ENCODE peak calls at places on chromosomes 4 and X, in four cellular contexts. L is left kidney; C is stimulated activated CD4-positive, alpha-beta T cell treated with anti-CD3 and anti-CD28 coated beads, Interleukin-2, amount 100 ng/mL, for 48 hours; A is lower leg skin. W is an unnamed sample.

GRCh38 chr4:94084155-94084554 is 123.5 kb upstream of the SMARCAD1 start:
- DNase-seq in L (no peak), C (no peak), A (no peak), W (no peak)

GRCh38 chrX:122972604-122973003 is 211.5 kb upstream of the GRIA3 start:
- DNase-seq in L (no peak), C (no peak), A (no peak), W (no peak)

GRCh38 chrX:5537098-5537497 is 691.6 kb downstream of the NLGN4X start:
- DNase-seq in L (no peak), C (no peak), A (no peak), W (no peak)

GRCh38 chr4:153538408-153539057 is 72.4 kb downstream of the TMEM131L start:
- DNase-seq in L (peak), C (no peak), A (no peak), W (no peak)

GRCh38 chrX:44055638-44056037 is 82.4 kb upstream of the NDP start:
- DNase-seq in L (no peak), C (no peak), A (no peak), W (no peak)

GRCh38 chr4:87093443-87094123 is 126.8 kb downstream of the KLHL8 start:
- DNase-seq in L (peak), C (peak), A (no peak), W (peak)

GRCh38 chrX:134936542-134936941 is 54.2 kb upstream of the SMIM10 start:
- DNase-seq in L (no peak), C (no peak), A (no peak), W (no peak)

GRCh38 chr4:154234576-154234975 is 257.0 kb downstream of the DCHS2 start:
- DNase-seq in L (no peak), C (no peak), A (no peak), W (no peak)

GRCh38 chr4:1327526-1328266 is 19.3 kb upstream of the UVSSA start:
- DNase-seq in L (no peak), C (no peak), A (no peak), W (no peak)

GRCh38 chr4:158371158-158371557 is 150.5 kb upstream of the RXFP1 start:
- DNase-seq in L (no peak), C (no peak), A (no peak), W (no peak)

GRCh38 chr4:38902695-38903094 is 35.1 kb downstream of the FAM114A1 start:
- DNase-seq in L (peak), C (no peak), A (no peak), W (peak)

GRCh38 chr4:74623041-74623440 is 171.3 kb downstream of the BTC start:
- DNase-seq in L (peak), C (no peak), A (no peak), W (peak)

GRCh38 chr4:3136454-3136853 is 62.0 kb downstream of the HTT start:
- DNase-seq in L (no peak), C (no peak), A (no peak), W (no peak)

GRCh38 chrX:54030329-54030728 is 13.9 kb downstream of the PHF8 start:
- DNase-seq in L (no peak), C (no peak), A (no peak), W (no peak)

GRCh38 chr4:48938831-48939230 is 32.3 kb upstream of the OCIAD2 start:
- DNase-seq in L (no peak), C (no peak), A (no peak), W (no peak)

GRCh38 chr4:186217733-186218293 is 9.5 kb upstream of the KLKB1 start:
- DNase-seq in L (no peak), C (no peak), A (no peak), W (no peak)

GRCh38 chr4:87073187-87073569 is 138.4 kb downstream of the AFF1 start:
- DNase-seq in L (no peak), C (no peak), A (no peak), W (no peak)

GRCh38 chrX:152941328-152942111 is 43.7 kb downstream of the ZNF185 start:
- DNase-seq in L (peak), C (peak), A (peak), W (peak)

GRCh38 chr4:3436798-3437581 is 4.8 kb upstream of the HGFAC start:
- DNase-seq in L (no peak), C (no peak), A (no peak), W (no peak)

GRCh38 chr4:79334341-79334740 is 8.5 kb upstream of the NAA11 start:
- DNase-seq in L (no peak), C (no peak), A (no peak), W (no peak)

GRCh38 chr4:86948276-86948675 is 13.5 kb downstream of the AFF1 start:
- DNase-seq in L (no peak), C (no peak), A (no peak), W (no peak)

GRCh38 chr4:152223600-152223999 is 312.3 kb downstream of the FBXW7 start:
- DNase-seq in L (no peak), C (no peak), A (no peak), W (no peak)

GRCh38 chr4:19521151-19521550 is 730.6 kb upstream of the SLIT2 start:
- DNase-seq in L (no peak), C (no peak), A (no peak), W (no peak)

GRCh38 chr4:156778606-156779005 is 193.0 kb downstream of the PDGFC start:
- DNase-seq in L (peak), C (no peak), A (no peak), W (no peak)

GRCh38 chr4:108683479-108683878 is 33.1 kb downstream of the OSTC start:
- DNase-seq in L (peak), C (no peak), A (no peak), W (no peak)

GRCh38 chr4:2938906-2939305 is 24.3 kb downstream of the NOP14 start:
- DNase-seq in L (no peak), C (no peak), A (peak), W (no peak)

GRCh38 chr4:53313510-53313909 is 52.4 kb downstream of the SCFD2 start:
- DNase-seq in L (peak), C (no peak), A (no peak), W (no peak)

GRCh38 chr4:5826437-5827107 is 66.3 kb downstream of the CRMP1 start:
- DNase-seq in L (no peak), C (no peak), A (no peak), W (no peak)

GRCh38 chr4:122010610-122011009 is 58.8 kb upstream of the TRPC3 start:
- DNase-seq in L (no peak), C (no peak), A (no peak), W (no peak)

GRCh38 chrX:72051589-72051988 is 80.1 kb downstream of the RTL5 start:
- DNase-seq in L (no peak), C (no peak), A (peak), W (no peak)

GRCh38 chrX:23888887-23889501 is 18.7 kb downstream of the APOO start:
- DNase-seq in L (no peak), C (no peak), A (no peak), W (no peak)

GRCh38 chrX:10387011-10387410 is 230.2 kb downstream of the CLCN4 start:
- DNase-seq in L (no peak), C (no peak), A (no peak), W (no peak)

GRCh38 chr4:33013280-33013679 is 2293.1 kb downstream of the PCDH7 start:
- DNase-seq in L (no peak), C (no peak), A (no peak), W (no peak)

GRCh38 chr4:8346838-8347605 is 77.5 kb downstream of the HTRA3 start:
- DNase-seq in L (no peak), C (no peak), A (peak), W (no peak)

GRCh38 chr4:24364249-24364648 is 220.1 kb downstream of the DHX15 start:
- DNase-seq in L (no peak), C (no peak), A (no peak), W (no peak)

GRCh38 chr4:6516762-6517161 is 44.3 kb upstream of the PPP2R2C start:
- DNase-seq in L (peak), C (no peak), A (no peak), W (no peak)

GRCh38 chr4:118741456-118741855 is 56.3 kb downstream of the METTL14 start:
- DNase-seq in L (no peak), C (no peak), A (no peak), W (no peak)

GRCh38 chr4:151530230-151530629 is 121.3 kb downstream of the FHIP1A start:
- DNase-seq in L (no peak), C (no peak), A (no peak), W (no peak)

GRCh38 chrX:108199691-108200090 is 108.1 kb downstream of the ATG4A start:
- DNase-seq in L (peak), C (peak), A (no peak), W (no peak)

W was measured in KG1.